ENCODE peak calls at places on chromosomes 5 and 9, in five cellular contexts. One of them, this sample, is unnamed.

GRCh38 chr9:7186175-7186574 is 428.4 kb downstream of the KDM4C start:
- DNase-seq in tibial nerve: no peak
- DNase-seq in A549: no peak
- DNase-seq in stomach: no peak
- DNase-seq in ovary: no peak
- DNase-seq in this sample: no peak

GRCh38 chr9:115946530-115946929 is 207.1 kb upstream of the PAPPA start:
- DNase-seq in tibial nerve: no peak
- DNase-seq in A549: peak; percentile 43
- DNase-seq in stomach: no peak
- DNase-seq in ovary: no peak
- DNase-seq in this sample: no peak

GRCh38 chr9:17556935-17557334 is 21.9 kb upstream of the SH3GL2 start:
- DNase-seq in tibial nerve: no peak
- DNase-seq in A549: no peak
- DNase-seq in stomach: no peak
- DNase-seq in ovary: no peak
- DNase-seq in this sample: no peak

GRCh38 chr5:149765932-149766331 is 35.8 kb downstream of the PPARGC1B start:
- DNase-seq in tibial nerve: no peak
- DNase-seq in A549: no peak
- DNase-seq in stomach: no peak
- DNase-seq in ovary: no peak
- DNase-seq in this sample: no peak

GRCh38 chr9:132018957-132019405 is 60.7 kb downstream of the MED27 start:
- DNase-seq in tibial nerve: no peak
- DNase-seq in A549: no peak
- DNase-seq in stomach: no peak
- DNase-seq in ovary: no peak
- DNase-seq in this sample: no peak

GRCh38 chr5:43305948-43306563 is 7.2 kb downstream of the HMGCS1 start:
- DNase-seq in tibial nerve: no peak
- DNase-seq in A549: peak; percentile 35
- DNase-seq in stomach: no peak
- DNase-seq in ovary: no peak
- DNase-seq in this sample: no peak

GRCh38 chr5:96265487-96265886 is 167.6 kb downstream of the PCSK1 start:
- DNase-seq in tibial nerve: no peak
- DNase-seq in A549: no peak
- DNase-seq in stomach: no peak
- DNase-seq in ovary: no peak
- DNase-seq in this sample: no peak

GRCh38 chr9:135070198-135070951 is 17.1 kb upstream of the OLFM1 start:
- DNase-seq in tibial nerve: peak; percentile 8
- DNase-seq in A549: no peak
- DNase-seq in stomach: no peak
- DNase-seq in ovary: no peak
- DNase-seq in this sample: peak; percentile 1

GRCh38 chr5:7015586-7016256 is 302.5 kb downstream of the TENT4A start:
- DNase-seq in tibial nerve: no peak
- DNase-seq in A549: no peak
- DNase-seq in stomach: no peak
- DNase-seq in ovary: no peak
- DNase-seq in this sample: no peak

GRCh38 chr5:76571595-76571994 is 51.6 kb downstream of the F2RL2 start:
- DNase-seq in tibial nerve: no peak
- DNase-seq in A549: no peak
- DNase-seq in stomach: no peak
- DNase-seq in ovary: no peak
- DNase-seq in this sample: no peak

GRCh38 chr9:98637381-98637780 is 71.4 kb downstream of the GABBR2 start:
- DNase-seq in tibial nerve: no peak
- DNase-seq in A549: no peak
- DNase-seq in stomach: no peak
- DNase-seq in ovary: no peak
- DNase-seq in this sample: no peak

GRCh38 chr9:84919498-84919897 is 250.0 kb downstream of the NTRK2 start:
- DNase-seq in tibial nerve: no peak
- DNase-seq in A549: no peak
- DNase-seq in stomach: no peak
- DNase-seq in ovary: no peak
- DNase-seq in this sample: no peak

GRCh38 chr9:76817489-76817888 is 53.3 kb downstream of the PCA3 start:
- DNase-seq in tibial nerve: no peak
- DNase-seq in A549: peak; percentile 15
- DNase-seq in stomach: no peak
- DNase-seq in ovary: no peak
- DNase-seq in this sample: no peak

GRCh38 chr5:96857924-96858323 is 18.4 kb upstream of the ERAP2 start:
- DNase-seq in tibial nerve: no peak
- DNase-seq in A549: no peak
- DNase-seq in stomach: no peak
- DNase-seq in ovary: no peak
- DNase-seq in this sample: no peak

GRCh38 chr5:83077662-83078261 is 415 bp downstream of the XRCC4 start:
- DNase-seq in tibial nerve: no peak
- DNase-seq in A549: no peak
- DNase-seq in stomach: no peak
- DNase-seq in ovary: no peak
- DNase-seq in this sample: peak; percentile 14

GRCh38 chr9:128703616-128704355 is 1.5 kb downstream of the PKN3 start:
- DNase-seq in tibial nerve: no peak
- DNase-seq in A549: no peak
- DNase-seq in stomach: peak; percentile 61
- DNase-seq in ovary: no peak
- DNase-seq in this sample: no peak

GRCh38 chr5:60487885-60488425 is 212.0 kb downstream of the DEPDC1B start:
- DNase-seq in tibial nerve: no peak
- DNase-seq in A549: no peak
- DNase-seq in stomach: peak; percentile 74
- DNase-seq in ovary: no peak
- DNase-seq in this sample: peak; percentile 52

GRCh38 chr5:50658243-50658642 is 8.2 kb upstream of the PARP8 start:
- DNase-seq in tibial nerve: no peak
- DNase-seq in A549: no peak
- DNase-seq in stomach: no peak
- DNase-seq in ovary: no peak
- DNase-seq in this sample: no peak

GRCh38 chr5:37858250-37858649 is 18.4 kb upstream of the GDNF start:
- DNase-seq in tibial nerve: no peak
- DNase-seq in A549: no peak
- DNase-seq in stomach: no peak
- DNase-seq in ovary: no peak
- DNase-seq in this sample: no peak

GRCh38 chr5:9483251-9483650 is 62.6 kb downstream of the SEMA5A start:
- DNase-seq in tibial nerve: no peak
- DNase-seq in A549: no peak
- DNase-seq in stomach: no peak
- DNase-seq in ovary: no peak
- DNase-seq in this sample: no peak

GRCh38 chr5:132479812-132480441 is 10.6 kb downstream of the IRF1 start:
- DNase-seq in tibial nerve: no peak
- DNase-seq in A549: no peak
- DNase-seq in stomach: no peak
- DNase-seq in ovary: no peak
- DNase-seq in this sample: no peak

GRCh38 chr5:180915924-180916323 is 17.0 kb downstream of the BTNL8 start:
- DNase-seq in tibial nerve: no peak
- DNase-seq in A549: no peak
- DNase-seq in stomach: no peak
- DNase-seq in ovary: no peak
- DNase-seq in this sample: no peak

GRCh38 chr5:107155667-107156066 is 515.1 kb downstream of the EFNA5 start:
- DNase-seq in tibial nerve: no peak
- DNase-seq in A549: no peak
- DNase-seq in stomach: no peak
- DNase-seq in ovary: no peak
- DNase-seq in this sample: no peak

GRCh38 chr9:126031116-126031515 is 283.9 kb downstream of the PBX3 start:
- DNase-seq in tibial nerve: no peak
- DNase-seq in A549: no peak
- DNase-seq in stomach: no peak
- DNase-seq in ovary: no peak
- DNase-seq in this sample: no peak

GRCh38 chr5:139150359-139150999 is 47.7 kb downstream of the SIL1 start:
- DNase-seq in tibial nerve: no peak
- DNase-seq in A549: no peak
- DNase-seq in stomach: no peak
- DNase-seq in ovary: no peak
- DNase-seq in this sample: no peak
- H3K27ac ChIP-seq in tibial nerve: no peak overlapping the region
- H3K27ac ChIP-seq in A549: no peak overlapping the region
- H3K27ac ChIP-seq in stomach: peak overlapping the region; percentile 73
- H3K27ac ChIP-seq in ovary: no peak overlapping the region
- H3K27ac ChIP-seq in this sample: no peak overlapping the region

DNA sequence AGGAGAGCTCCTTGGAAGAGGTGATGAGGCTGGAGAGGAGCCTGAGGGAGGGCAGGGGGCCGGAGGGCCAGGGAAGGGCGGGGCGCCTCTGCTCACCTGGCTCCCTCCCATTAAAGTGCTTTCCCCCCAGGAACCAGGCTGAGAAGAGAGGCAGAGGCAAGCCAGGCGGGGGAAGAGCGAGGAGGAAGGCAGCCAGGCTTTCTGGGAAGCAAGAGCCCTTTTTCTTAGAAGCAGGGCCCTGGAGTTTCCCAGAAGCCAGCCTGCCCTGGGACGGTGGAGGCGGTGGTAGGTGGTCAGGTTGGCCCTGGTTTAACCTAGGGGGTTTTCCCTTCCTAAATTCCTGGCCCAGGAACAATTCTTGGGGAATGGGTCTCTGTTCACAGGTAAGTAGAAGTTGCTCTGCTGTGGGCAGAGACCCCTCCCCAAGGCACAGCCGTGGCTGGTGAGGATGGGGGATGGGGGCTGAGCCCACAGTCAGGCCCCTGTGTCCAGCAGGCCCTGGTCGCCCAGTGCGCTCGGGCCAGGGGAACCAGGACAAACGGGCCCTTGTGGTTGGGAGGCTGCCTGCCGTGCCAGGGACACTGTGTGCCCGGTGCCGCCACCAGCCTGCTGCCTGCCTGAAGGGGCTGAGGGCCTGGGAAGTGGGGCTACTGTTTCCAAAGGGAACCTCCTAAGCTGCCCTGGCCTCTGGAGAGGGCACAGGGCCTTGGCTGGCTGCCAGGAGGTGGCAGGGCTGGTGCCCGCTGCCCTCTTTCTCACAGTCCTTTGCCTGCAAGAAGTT is 16.6 kb upstream of the RALGDS start:
- DNase-seq in tibial nerve: no peak
- DNase-seq in A549: no peak
- DNase-seq in stomach: peak; percentile 79
- DNase-seq in ovary: no peak
- DNase-seq in this sample: no peak
- TF ChIP-seq EP300 in tibial nerve: peak; percentile 93
- TF ChIP-seq EP300 in A549: no peak
- TF ChIP-seq EP300 in stomach: no peak
- TF ChIP-seq EP300 in ovary: no peak
- TF ChIP-seq EP300 in this sample: no peak

GRCh38 chr5:1952021-1952420 is 69.3 kb upstream of the IRX4 start:
- DNase-seq in tibial nerve: no peak
- DNase-seq in A549: no peak
- DNase-seq in stomach: no peak
- DNase-seq in ovary: no peak
- DNase-seq in this sample: no peak
- H3K27ac ChIP-seq in tibial nerve: no peak overlapping the region
- H3K27ac ChIP-seq in A549: no peak overlapping the region
- H3K27ac ChIP-seq in stomach: no peak overlapping the region
- H3K27ac ChIP-seq in ovary: no peak overlapping the region
- H3K27ac ChIP-seq in this sample: no peak overlapping the region

DNA sequence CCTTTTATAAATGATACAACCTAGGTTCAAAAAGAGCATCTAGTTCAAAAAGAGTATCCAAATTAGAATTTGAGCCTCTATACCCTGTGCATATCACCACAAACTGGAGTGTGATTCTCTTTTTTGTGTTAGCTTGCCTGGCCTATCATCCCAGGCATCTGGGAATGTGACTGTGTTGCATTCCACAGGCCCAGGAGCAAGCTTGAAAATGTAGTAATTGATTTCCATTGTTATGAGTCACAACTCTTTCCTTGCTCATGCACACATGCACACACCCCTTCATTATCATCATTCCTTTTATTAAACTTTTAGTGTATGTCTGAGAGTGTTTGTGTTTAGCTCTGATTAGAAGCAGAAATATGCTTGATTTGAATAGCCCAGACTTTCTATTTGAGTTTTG is 75.2 kb downstream of the FCHO2 start:
- DNase-seq in tibial nerve: no peak
- DNase-seq in A549: peak; percentile 11
- DNase-seq in stomach: no peak
- DNase-seq in ovary: no peak
- DNase-seq in this sample: no peak
- TF ChIP-seq EP300 in tibial nerve: no peak
- TF ChIP-seq EP300 in A549: no peak
- TF ChIP-seq EP300 in stomach: no peak
- TF ChIP-seq EP300 in ovary: no peak
- TF ChIP-seq EP300 in this sample: no peak

GRCh38 chr5:168813179-168813968 is 234.2 kb upstream of the PANK3 start:
- DNase-seq in tibial nerve: no peak
- DNase-seq in A549: no peak
- DNase-seq in stomach: no peak
- DNase-seq in ovary: no peak
- DNase-seq in this sample: no peak
- H3K27ac ChIP-seq in tibial nerve: no peak overlapping the region
- H3K27ac ChIP-seq in A549: no peak overlapping the region
- H3K27ac ChIP-seq in stomach: no peak overlapping the region
- H3K27ac ChIP-seq in ovary: no peak overlapping the region
- H3K27ac ChIP-seq in this sample: no peak overlapping the region

GRCh38 chr5:52867809-52868208 is 80.1 kb downstream of the ITGA1 start:
- DNase-seq in tibial nerve: no peak
- DNase-seq in A549: no peak
- DNase-seq in stomach: no peak
- DNase-seq in ovary: no peak
- DNase-seq in this sample: no peak

GRCh38 chr5:52864376-52864775 is 76.7 kb downstream of the ITGA1 start:
- DNase-seq in tibial nerve: no peak
- DNase-seq in A549: no peak
- DNase-seq in stomach: no peak
- DNase-seq in ovary: no peak
- DNase-seq in this sample: no peak

GRCh38 chr5:52863715-52864114 is 76.0 kb downstream of the ITGA1 start:
- DNase-seq in tibial nerve: no peak
- DNase-seq in A549: no peak
- DNase-seq in stomach: no peak
- DNase-seq in ovary: no peak
- DNase-seq in this sample: no peak

GRCh38 chr5:52861368-52861767 is 73.7 kb downstream of the ITGA1 start:
- DNase-seq in tibial nerve: no peak
- DNase-seq in A549: no peak
- DNase-seq in stomach: no peak
- DNase-seq in ovary: no peak
- DNase-seq in this sample: no peak

GRCh38 chr5:52864884-52865283 is 77.2 kb downstream of the ITGA1 start:
- DNase-seq in tibial nerve: no peak
- DNase-seq in A549: no peak
- DNase-seq in stomach: no peak
- DNase-seq in ovary: no peak
- DNase-seq in this sample: no peak
- TF ChIP-seq EP300 in tibial nerve: no peak
- TF ChIP-seq EP300 in A549: no peak
- TF ChIP-seq EP300 in stomach: no peak
- TF ChIP-seq EP300 in ovary: no peak
- TF ChIP-seq EP300 in this sample: no peak